ENCODE peak calls at places on chromosomes 11 and 22, in ten cellular contexts. C, F, P, N, R, V, U, J, G and A are unnamed samples.

GRCh38 chr11:60869451-60869825 is 2.1 kb downstream of the ZP1 start:
- DNase-seq in C (no peak), F (no peak), P (peak), N (no peak), R (no peak), V (no peak), U (no peak), J (no peak), G (no peak), A (no peak)

GRCh38 chr11:15406952-15407351 is 292.2 kb downstream of the INSC start:
- DNase-seq in C (no peak), F (no peak), P (no peak), N (no peak), R (no peak), V (no peak), U (no peak), J (no peak), G (no peak), A (no peak)

GRCh38 chr11:36449566-36450390 is 60.3 kb downstream of the TRAF6 start:
- DNase-seq in C (no peak), F (no peak), P (no peak), N (no peak), R (no peak), V (no peak), U (no peak), J (no peak), G (no peak), A (peak)

GRCh38 chr11:127182586-127183203 is 182.1 kb upstream of the KIRREL3 start:
- DNase-seq in C (peak), F (no peak), P (no peak), N (peak), R (no peak), V (no peak), U (no peak), J (no peak), G (no peak), A (no peak)

GRCh38 chr11:110473666-110474065 is 43.9 kb downstream of the FDX1 start:
- DNase-seq in C (no peak), F (no peak), P (no peak), N (no peak), R (no peak), V (no peak), U (no peak), J (no peak), G (no peak), A (no peak)

GRCh38 chr22:21591695-21592094 is 24.2 kb downstream of the UBE2L3 start:
- DNase-seq in C (no peak), F (no peak), P (peak), N (no peak), R (no peak), V (no peak), U (peak), J (peak), G (no peak), A (no peak)

GRCh38 chr11:57566035-57566504 is 1.4 kb downstream of the UBE2L6 start:
- DNase-seq in C (no peak), F (peak), P (no peak), N (no peak), R (no peak), V (no peak), U (no peak), J (peak), G (peak), A (peak)

GRCh38 chr11:126575849-126576248 is 220.4 kb downstream of the ST3GAL4 start:
- DNase-seq in C (no peak), F (no peak), P (no peak), N (no peak), R (no peak), V (no peak), U (no peak), J (no peak), G (no peak), A (no peak)

GRCh38 chr11:94501522-94501921 is 7.7 kb downstream of the ANKRD49 start:
- DNase-seq in C (no peak), F (no peak), P (no peak), N (no peak), R (no peak), V (no peak), U (no peak), J (no peak), G (no peak), A (no peak)

GRCh38 chr22:45905924-45906865 is 70.8 kb downstream of the WNT7B start:
- DNase-seq in C (no peak), F (no peak), P (no peak), N (no peak), R (no peak), V (no peak), U (peak), J (no peak), G (no peak), A (peak)

GRCh38 chr11:116790167-116791001 is 1.3 kb downstream of the APOA5 start:
- DNase-seq in C (no peak), F (no peak), P (no peak), N (no peak), R (no peak), V (no peak), U (no peak), J (no peak), G (no peak), A (no peak)

GRCh38 chr11:12811861-12812260 is 137.6 kb downstream of the TEAD1 start:
- DNase-seq in C (no peak), F (no peak), P (no peak), N (no peak), R (no peak), V (no peak), U (no peak), J (no peak), G (no peak), A (no peak)

GRCh38 chr11:120013325-120014250 is 124.3 kb downstream of the TRIM29 start:
- DNase-seq in C (no peak), F (peak), P (no peak), N (peak), R (no peak), V (no peak), U (peak), J (peak), G (peak), A (peak)

GRCh38 chr11:19499999-19500398 is 212.6 kb upstream of the NAV2 start:
- DNase-seq in C (no peak), F (no peak), P (no peak), N (no peak), R (no peak), V (no peak), U (no peak), J (no peak), G (no peak), A (no peak)

GRCh38 chr11:25576320-25576719 is 755.6 kb upstream of the ANO3 start:
- DNase-seq in C (no peak), F (no peak), P (no peak), N (no peak), R (no peak), V (no peak), U (no peak), J (no peak), G (no peak), A (no peak)